ENCODE peak calls at places on chromosomes 3 and 15, in five cellular contexts. One of them, this sample, is unnamed.

GRCh38 chr3:190225186-190225692 is 97.0 kb downstream of the CLDN1 start:
- DNase-seq in cardiac fibroblast: peak
- DNase-seq in astrocyte: peak
- DNase-seq in IMR-90: peak
- DNase-seq in AG04450: no peak
- DNase-seq in this sample: no peak

GRCh38 chr3:131535596-131535995 is 32.8 kb upstream of the MRPL3 start:
- DNase-seq in IMR-90: peak
- DNase-seq in cardiac fibroblast: peak
- DNase-seq in astrocyte: peak
- DNase-seq in AG04450: no peak
- DNase-seq in this sample: no peak

GRCh38 chr15:100464895-100465294 is 63.9 kb downstream of the CERS3 start:
- DNase-seq in AG04450: no peak
- DNase-seq in astrocyte: no peak
- DNase-seq in cardiac fibroblast: no peak
- DNase-seq in IMR-90: no peak
- DNase-seq in this sample: no peak

GRCh38 chr3:22319446-22319845 is 568.4 kb upstream of the ZNF385D start:
- DNase-seq in AG04450: no peak
- DNase-seq in astrocyte: peak
- DNase-seq in cardiac fibroblast: peak
- DNase-seq in IMR-90: no peak
- DNase-seq in this sample: no peak

GRCh38 chr3:155078959-155079794 is 942 bp upstream of the MME start:
- DNase-seq in cardiac fibroblast: peak
- DNase-seq in IMR-90: peak
- DNase-seq in AG04450: no peak
- DNase-seq in astrocyte: no peak
- DNase-seq in this sample: no peak

GRCh38 chr3:37224879-37225278 is 50.5 kb upstream of the LRRFIP2 start:
- DNase-seq in IMR-90: no peak
- DNase-seq in cardiac fibroblast: no peak
- DNase-seq in AG04450: no peak
- DNase-seq in astrocyte: no peak
- DNase-seq in this sample: no peak

GRCh38 chr3:29587340-29587739 is 306.5 kb downstream of the RBMS3 start:
- DNase-seq in IMR-90: no peak
- DNase-seq in cardiac fibroblast: no peak
- DNase-seq in astrocyte: no peak
- DNase-seq in AG04450: no peak
- DNase-seq in this sample: no peak

GRCh38 chr3:115100172-115100571 is 46.9 kb downstream of the ZBTB20 start:
- DNase-seq in IMR-90: peak
- DNase-seq in astrocyte: peak
- DNase-seq in AG04450: peak
- DNase-seq in cardiac fibroblast: peak
- DNase-seq in this sample: no peak

GRCh38 chr3:141401584-141402475 is 33.5 kb downstream of the ZBTB38 start:
- DNase-seq in AG04450: no peak
- DNase-seq in astrocyte: no peak
- DNase-seq in IMR-90: no peak
- DNase-seq in cardiac fibroblast: no peak
- DNase-seq in this sample: no peak

GRCh38 chr3:42051384-42052131 is 39.6 kb upstream of the TRAK1 start:
- DNase-seq in IMR-90: no peak
- DNase-seq in AG04450: no peak
- DNase-seq in astrocyte: peak
- DNase-seq in cardiac fibroblast: peak
- DNase-seq in this sample: no peak

GRCh38 chr15:84764989-84765388 is 16.6 kb downstream of the ZNF592 start:
- DNase-seq in cardiac fibroblast: peak
- DNase-seq in astrocyte: no peak
- DNase-seq in IMR-90: no peak
- DNase-seq in AG04450: no peak
- DNase-seq in this sample: no peak

GRCh38 chr3:156761713-156762575 is 64.2 kb upstream of the LEKR1 start:
- DNase-seq in AG04450: no peak
- DNase-seq in cardiac fibroblast: peak
- DNase-seq in astrocyte: no peak
- DNase-seq in IMR-90: peak
- DNase-seq in this sample: peak

GRCh38 chr15:81962438-81962837 is 83.4 kb downstream of the MEX3B start:
- DNase-seq in astrocyte: no peak
- DNase-seq in IMR-90: no peak
- DNase-seq in AG04450: no peak
- DNase-seq in cardiac fibroblast: no peak
- DNase-seq in this sample: no peak

GRCh38 chr15:65460948-65461347 is 38.2 kb upstream of the IGDCC4 start:
- DNase-seq in cardiac fibroblast: peak
- DNase-seq in IMR-90: peak
- DNase-seq in AG04450: no peak
- DNase-seq in astrocyte: peak
- DNase-seq in this sample: peak

GRCh38 chr15:62711691-62712454 is 330.7 kb upstream of the TPM1 start:
- DNase-seq in astrocyte: peak
- DNase-seq in AG04450: no peak
- DNase-seq in IMR-90: peak
- DNase-seq in cardiac fibroblast: peak
- DNase-seq in this sample: no peak

GRCh38 chr3:45153658-45154437 is 7.7 kb upstream of the CDCP1 start:
- DNase-seq in AG04450: no peak
- DNase-seq in astrocyte: peak
- DNase-seq in IMR-90: peak
- DNase-seq in cardiac fibroblast: peak
- DNase-seq in this sample: no peak

GRCh38 chr15:33028495-33028894 is 166.0 kb downstream of the FMN1 start:
- DNase-seq in IMR-90: peak
- DNase-seq in astrocyte: no peak
- DNase-seq in AG04450: no peak
- DNase-seq in cardiac fibroblast: no peak
- DNase-seq in this sample: no peak

GRCh38 chr3:39637807-39638206 is 170.3 kb downstream of the MOBP start:
- DNase-seq in cardiac fibroblast: peak
- DNase-seq in astrocyte: peak
- DNase-seq in IMR-90: peak
- DNase-seq in AG04450: no peak
- DNase-seq in this sample: peak

DNA sequence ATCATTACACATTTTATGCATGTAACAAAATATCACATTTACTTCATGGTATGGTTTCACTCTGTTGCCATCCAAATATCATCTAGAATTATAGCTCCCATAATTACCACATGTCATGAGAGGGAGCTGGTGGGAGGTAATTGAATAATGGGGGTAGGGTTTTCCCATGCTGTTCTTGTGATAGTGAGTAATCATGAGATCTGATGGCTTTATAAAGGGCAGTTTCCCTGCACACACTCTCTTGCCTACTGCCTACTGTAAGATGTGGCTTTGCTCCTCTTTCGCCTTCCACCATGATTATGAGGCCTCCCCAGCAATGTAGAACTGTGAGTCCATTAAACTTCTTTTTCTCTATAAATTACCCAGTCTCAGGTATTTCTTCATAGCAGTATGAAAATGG is 123.4 kb downstream of the SATB1 start:
- DNase-seq in cardiac fibroblast: no peak
- DNase-seq in astrocyte: no peak
- DNase-seq in AG04450: no peak
- DNase-seq in IMR-90: no peak
- DNase-seq in this sample: no peak
- TF ChIP-seq CTCF in cardiac fibroblast: no peak
- TF ChIP-seq CTCF in astrocyte: no peak
- TF ChIP-seq CTCF in AG04450: no peak
- TF ChIP-seq CTCF in IMR-90: no peak
- TF ChIP-seq CTCF in this sample: no peak

DNA sequence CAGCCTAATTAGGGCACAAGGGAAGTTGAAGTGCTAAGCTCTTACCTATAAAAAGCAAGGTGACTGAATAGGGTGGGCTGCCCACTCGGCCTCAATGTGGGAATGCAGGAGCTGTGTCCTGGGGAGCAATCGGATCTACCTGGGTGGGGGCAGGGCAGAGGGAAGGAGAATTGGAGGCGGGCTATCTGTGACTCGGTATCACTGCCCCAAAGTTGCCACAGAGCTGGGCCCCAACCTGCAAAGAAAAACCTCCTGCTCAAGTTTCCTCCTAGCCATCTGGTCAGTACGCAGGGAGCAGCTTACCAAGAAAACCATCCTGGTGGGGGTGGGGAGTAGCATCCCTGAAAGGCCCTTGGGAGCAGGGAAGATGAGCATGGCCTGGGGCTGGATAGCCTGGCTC is 10.7 kb downstream of the CIB2 start:
- DNase-seq in AG04450: no peak
- DNase-seq in astrocyte: no peak
- DNase-seq in cardiac fibroblast: no peak
- DNase-seq in IMR-90: no peak
- DNase-seq in this sample: no peak
- H3K4me3 ChIP-seq in AG04450: no peak
- H3K4me3 ChIP-seq in astrocyte: no peak
- H3K4me3 ChIP-seq in cardiac fibroblast: no peak
- H3K4me3 ChIP-seq in IMR-90: no peak
- H3K4me3 ChIP-seq in this sample: no peak

GRCh38 chr15:52080031-52080430 is 32.5 kb downstream of the BCL2L10 start:
- DNase-seq in astrocyte: peak
- DNase-seq in IMR-90: no peak
- DNase-seq in cardiac fibroblast: peak
- DNase-seq in AG04450: no peak
- DNase-seq in this sample: no peak

GRCh38 chr15:52080993-52081392 is 31.6 kb downstream of the BCL2L10 start:
- DNase-seq in astrocyte: no peak
- DNase-seq in IMR-90: no peak
- DNase-seq in AG04450: no peak
- DNase-seq in cardiac fibroblast: no peak
- DNase-seq in this sample: no peak

GRCh38 chr15:52085289-52085688 is 27.3 kb downstream of the BCL2L10 start:
- DNase-seq in AG04450: no peak
- DNase-seq in cardiac fibroblast: peak
- DNase-seq in astrocyte: no peak
- DNase-seq in IMR-90: no peak
- DNase-seq in this sample: no peak

GRCh38 chr15:52083603-52084002 is 29.0 kb downstream of the BCL2L10 start:
- DNase-seq in astrocyte: no peak
- DNase-seq in cardiac fibroblast: no peak
- DNase-seq in IMR-90: no peak
- DNase-seq in AG04450: no peak
- DNase-seq in this sample: no peak

GRCh38 chr15:52082197-52083036 is 30.2 kb downstream of the BCL2L10 start:
- DNase-seq in astrocyte: peak
- DNase-seq in AG04450: peak
- DNase-seq in cardiac fibroblast: no peak
- DNase-seq in IMR-90: peak
- DNase-seq in this sample: no peak
- TF ChIP-seq CTCF in astrocyte: no peak
- TF ChIP-seq CTCF in AG04450: no peak
- TF ChIP-seq CTCF in cardiac fibroblast: no peak
- TF ChIP-seq CTCF in IMR-90: no peak
- TF ChIP-seq CTCF in this sample: no peak

GRCh38 chr3:179045719-179046402 is 25.7 kb downstream of the ZMAT3 start:
- DNase-seq in IMR-90: no peak
- DNase-seq in cardiac fibroblast: no peak
- DNase-seq in AG04450: no peak
- DNase-seq in astrocyte: no peak
- DNase-seq in this sample: no peak
- H3K4me3 ChIP-seq in IMR-90: no peak
- H3K4me3 ChIP-seq in cardiac fibroblast: no peak
- H3K4me3 ChIP-seq in AG04450: no peak
- H3K4me3 ChIP-seq in astrocyte: no peak
- H3K4me3 ChIP-seq in this sample: no peak

DNA sequence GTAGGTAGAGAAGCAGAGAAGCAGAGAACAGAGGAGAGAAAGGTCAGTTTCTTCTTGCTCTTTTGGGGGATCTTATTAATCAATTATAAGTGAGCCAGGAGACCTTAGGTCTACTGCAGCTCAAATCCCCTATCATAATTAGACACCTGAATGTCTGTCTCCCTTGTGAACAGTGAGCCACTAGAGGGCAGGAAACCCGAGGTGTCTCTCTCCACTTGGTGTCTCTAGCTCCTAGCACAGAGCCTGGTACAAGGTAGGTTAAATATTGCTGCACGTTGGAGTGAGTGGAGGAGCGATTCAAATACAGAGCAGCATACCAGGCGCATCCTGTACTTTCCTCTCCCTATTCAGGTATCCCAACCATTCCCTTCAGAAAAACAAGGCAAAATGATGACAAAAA is 2.0 kb upstream of the ST8SIA2 start:
- DNase-seq in cardiac fibroblast: peak
- DNase-seq in astrocyte: peak
- DNase-seq in IMR-90: peak
- DNase-seq in AG04450: no peak
- DNase-seq in this sample: no peak
- TF ChIP-seq CTCF in cardiac fibroblast: no peak
- TF ChIP-seq CTCF in astrocyte: peak
- TF ChIP-seq CTCF in IMR-90: peak
- TF ChIP-seq CTCF in AG04450: peak
- TF ChIP-seq CTCF in this sample: peak

DNA sequence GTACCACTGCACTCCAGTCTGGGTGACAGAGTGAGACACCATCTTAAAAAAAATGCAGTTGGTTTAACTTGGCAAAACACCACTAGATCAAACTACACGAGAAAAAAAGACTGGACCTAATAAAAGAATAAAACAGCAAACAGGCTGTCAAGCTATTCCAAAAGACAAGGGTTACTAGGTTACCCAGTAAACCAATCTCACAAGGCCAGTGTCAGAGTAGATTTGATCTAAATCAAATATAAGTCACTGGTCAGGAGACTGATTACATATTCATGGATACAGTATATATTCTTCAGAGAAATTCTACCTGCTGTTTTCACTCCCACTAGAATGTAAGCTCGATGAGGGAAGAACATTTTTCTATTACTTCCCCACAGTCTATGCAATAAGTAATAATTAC is 2.5 kb upstream of the GANC start:
- DNase-seq in AG04450: no peak
- DNase-seq in cardiac fibroblast: no peak
- DNase-seq in IMR-90: no peak
- DNase-seq in astrocyte: no peak
- DNase-seq in this sample: no peak
- H3K4me3 ChIP-seq in AG04450: no peak
- H3K4me3 ChIP-seq in cardiac fibroblast: no peak
- H3K4me3 ChIP-seq in IMR-90: no peak
- H3K4me3 ChIP-seq in astrocyte: no peak
- H3K4me3 ChIP-seq in this sample: no peak